ENCODE peak calls at places on chromosomes 7 and 10, in four cellular contexts. N, X, V and L are unnamed samples.

GRCh38 chr7:142898377-142899235 is 13.1 kb upstream of the TRPV6 start:
- DNase-seq in N (no peak), X (no peak), V (no peak), L (no peak)

GRCh38 chr10:93947055-93947454 is 46.7 kb upstream of the PLCE1 start:
- DNase-seq in N (no peak), X (peak; percentile 8), V (no peak), L (peak; percentile 37)

GRCh38 chr7:130223646-130224045 is 16.0 kb downstream of the SSMEM1 start:
- DNase-seq in N (no peak), X (no peak), V (no peak), L (no peak)

GRCh38 chr7:45697576-45698136 is 123.5 kb downstream of the ADCY1 start:
- DNase-seq in N (no peak), X (no peak), V (no peak), L (no peak)

GRCh38 chr10:22491931-22492615 is 146.8 kb downstream of the SPAG6 start:
- DNase-seq in N (no peak), X (no peak), V (no peak), L (no peak)

GRCh38 chr7:70752794-70753241 is 379.1 kb upstream of the GALNT17 start:
- DNase-seq in N (no peak), X (no peak), V (no peak), L (no peak)

GRCh38 chr10:17805921-17806577 is 3.1 kb upstream of the MRC1 start:
- DNase-seq in N (no peak), X (no peak), V (no peak), L (no peak)

GRCh38 chr10:43997330-43997729 is 348.6 kb upstream of the ZNF32 start:
- DNase-seq in N (no peak), X (no peak), V (no peak), L (no peak)

GRCh38 chr10:46079831-46080585 is 33.9 kb upstream of the MSMB start:
- DNase-seq in N (no peak), X (no peak), V (no peak), L (no peak)

GRCh38 chr10:105094048-105094447 is 453.0 kb downstream of the SORCS3 start:
- DNase-seq in N (no peak), X (no peak), V (no peak), L (no peak)

GRCh38 chr10:71454347-71454746 is 57.6 kb downstream of the CDH23 start:
- DNase-seq in N (no peak), X (no peak), V (no peak), L (no peak)

GRCh38 chr7:24978837-24979469 is 1.0 kb downstream of the OSBPL3 start:
- DNase-seq in N (no peak), X (peak; percentile 51), V (peak; percentile 17), L (no peak)

GRCh38 chr7:46630031-46630430 is 709.0 kb upstream of the IGFBP3 start:
- DNase-seq in N (no peak), X (peak; percentile 29), V (peak; percentile 24), L (peak; percentile 21)

GRCh38 chr7:43647772-43648643 is 65.1 kb downstream of the STK17A start:
- DNase-seq in N (no peak), X (peak; percentile 62), V (peak; percentile 16), L (peak; percentile 78)

GRCh38 chr7:128915271-128915819 is 4.8 kb upstream of the KCP start:
- DNase-seq in N (no peak), X (no peak), V (no peak), L (no peak)